ENCODE peak calls at places on chromosomes 6 and 20, in five cellular contexts. I, C, M, T and Z are unnamed samples.
A peak's percentile ranks its signal among the peaks of the same experiment; 100 is the strongest.

GRCh38 chr6:44039839-44040350 is 87.4 kb downstream of the MRPL14 start:
- DNase-seq in T (no peak), I (peak; percentile 49), C (no peak), M (no peak), Z (no peak)

GRCh38 chr20:3801299-3801698 is 5.2 kb downstream of the CDC25B start:
- DNase-seq in M (no peak), T (no peak), I (no peak), C (no peak), Z (no peak)

GRCh38 chr6:158938811-158939254 is 61.2 kb downstream of the RSPH3 start:
- DNase-seq in I (no peak), M (no peak), T (peak; percentile 24), C (no peak), Z (peak; percentile 78)

GRCh38 chr6:167474725-167475124 is 149.8 kb downstream of the TTLL2 start:
- DNase-seq in C (no peak), M (no peak), I (no peak), T (no peak), Z (no peak)

GRCh38 chr6:11120273-11121005 is 8.9 kb upstream of the ERVFRD-1 start:
- DNase-seq in C (no peak), M (no peak), I (no peak), T (no peak), Z (no peak)

GRCh38 chr20:18267815-18268214 is 20.5 kb upstream of the ZNF133 start:
- DNase-seq in I (no peak), M (no peak), C (no peak), T (no peak), Z (no peak)

GRCh38 chr20:32336918-32337347 is 21.2 kb upstream of the ASXL1 start:
- DNase-seq in C (peak; percentile 51), T (no peak), M (no peak), I (no peak), Z (no peak)

GRCh38 chr20:37327748-37328147 is 18.2 kb upstream of the SRC start:
- DNase-seq in C (no peak), T (no peak), I (peak; percentile 98), M (no peak), Z (no peak)

GRCh38 chr6:10014561-10014960 is 400.3 kb downstream of the TFAP2A start:
- DNase-seq in C (no peak), I (no peak), M (no peak), T (no peak), Z (no peak)

DNA sequence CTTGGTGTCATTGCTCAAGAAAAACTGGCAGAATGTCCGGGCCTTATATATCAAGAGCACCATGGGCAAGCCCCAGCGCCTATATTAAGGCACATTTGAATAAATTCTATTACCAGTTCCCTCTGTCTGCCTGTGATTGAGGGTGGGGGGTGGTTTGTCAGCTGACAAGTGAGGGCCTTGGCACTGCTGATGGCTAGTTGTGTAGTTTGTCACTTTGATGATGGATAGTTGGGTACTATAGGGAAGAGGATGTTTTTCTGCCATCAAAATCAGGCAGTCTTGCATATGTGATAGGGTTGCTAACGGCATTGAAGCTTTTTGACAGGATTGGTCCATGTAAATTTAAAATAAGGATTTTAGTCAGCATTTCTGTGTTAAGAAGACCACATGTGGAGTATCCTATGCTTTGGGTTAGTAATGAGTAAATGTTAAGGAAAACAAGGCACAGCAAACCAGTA is 2.5 kb downstream of the RPL10A start:
- DNase-seq in M (no peak), C (no peak), T (no peak), I (no peak), Z (no peak)
- H3K4me3 ChIP-seq in M (no peak overlapping the region), C (peak overlapping the region; percentile 95), T (peak overlapping the region; percentile 0), I (no peak overlapping the region), Z (peak overlapping the region; percentile 69)

GRCh38 chr6:144908004-144908403 is 622.9 kb downstream of the UTRN start:
- DNase-seq in C (no peak), M (no peak), T (no peak), I (no peak), Z (no peak)

GRCh38 chr6:144911322-144911721 is 626.2 kb downstream of the UTRN start:
- DNase-seq in T (no peak), C (no peak), M (no peak), I (no peak), Z (no peak)

GRCh38 chr6:144912474-144912873 is 627.3 kb downstream of the UTRN start:
- DNase-seq in C (no peak), T (no peak), M (no peak), I (no peak), Z (no peak)

GRCh38 chr6:144909753-144910280 is 624.7 kb downstream of the UTRN start:
- DNase-seq in T (no peak), C (no peak), M (no peak), I (no peak), Z (no peak)
- TF ChIP-seq POLR2AphosphoS5 in T (no peak), C (no peak), M (no peak), I (no peak), Z (no peak)

GRCh38 chr20:59032713-59033059 is 551 bp upstream of the ATP5F1E start:
- DNase-seq in T (peak; percentile 21), C (peak; percentile 24), I (no peak), M (no peak), Z (no peak)
- TF ChIP-seq CTCF in T (peak; percentile 3), C (peak; percentile 11), I (peak; percentile 26), M (no peak), Z (peak; percentile 20)

DNA sequence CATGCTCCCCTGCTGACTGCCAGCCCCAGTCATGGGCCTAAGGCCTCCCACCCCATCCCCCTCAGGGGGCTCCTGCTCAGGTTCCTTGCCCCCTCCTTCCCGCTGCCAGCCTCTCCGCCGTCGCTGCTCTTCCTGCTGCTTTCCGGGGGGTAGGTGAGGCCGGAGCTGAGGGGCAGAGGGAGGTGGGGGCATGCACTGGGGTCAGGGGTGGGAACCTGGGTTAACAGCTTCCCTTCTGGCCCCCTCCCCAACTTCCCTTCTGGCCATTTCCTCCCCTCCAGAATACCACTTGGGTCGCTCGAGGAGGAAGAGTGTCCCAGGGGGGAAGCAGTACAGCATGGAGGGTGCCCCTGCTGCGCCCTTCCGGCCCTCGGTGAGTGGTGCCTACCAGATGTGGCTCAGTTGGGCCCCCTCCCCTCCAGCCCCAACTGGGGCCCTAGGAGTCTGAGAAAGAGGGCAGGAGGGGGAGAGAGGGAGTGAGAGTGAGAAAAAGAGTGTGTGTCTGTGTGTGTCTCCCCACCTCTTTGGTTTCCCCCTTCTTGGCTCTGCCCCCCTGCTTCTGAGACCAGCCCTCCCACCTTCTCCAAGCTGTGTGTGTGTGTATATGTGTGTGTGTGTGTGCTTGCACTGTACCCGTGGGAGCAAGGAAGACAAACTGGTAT is 12.1 kb downstream of the SYNGAP1 start:
- DNase-seq in C (no peak), T (no peak), M (no peak), I (no peak), Z (no peak)
- H3K4me3 ChIP-seq in C (no peak overlapping the region), T (no peak overlapping the region), M (peak overlapping the region; percentile 0), I (peak overlapping the region; percentile 38), Z (no peak overlapping the region)

DNA sequence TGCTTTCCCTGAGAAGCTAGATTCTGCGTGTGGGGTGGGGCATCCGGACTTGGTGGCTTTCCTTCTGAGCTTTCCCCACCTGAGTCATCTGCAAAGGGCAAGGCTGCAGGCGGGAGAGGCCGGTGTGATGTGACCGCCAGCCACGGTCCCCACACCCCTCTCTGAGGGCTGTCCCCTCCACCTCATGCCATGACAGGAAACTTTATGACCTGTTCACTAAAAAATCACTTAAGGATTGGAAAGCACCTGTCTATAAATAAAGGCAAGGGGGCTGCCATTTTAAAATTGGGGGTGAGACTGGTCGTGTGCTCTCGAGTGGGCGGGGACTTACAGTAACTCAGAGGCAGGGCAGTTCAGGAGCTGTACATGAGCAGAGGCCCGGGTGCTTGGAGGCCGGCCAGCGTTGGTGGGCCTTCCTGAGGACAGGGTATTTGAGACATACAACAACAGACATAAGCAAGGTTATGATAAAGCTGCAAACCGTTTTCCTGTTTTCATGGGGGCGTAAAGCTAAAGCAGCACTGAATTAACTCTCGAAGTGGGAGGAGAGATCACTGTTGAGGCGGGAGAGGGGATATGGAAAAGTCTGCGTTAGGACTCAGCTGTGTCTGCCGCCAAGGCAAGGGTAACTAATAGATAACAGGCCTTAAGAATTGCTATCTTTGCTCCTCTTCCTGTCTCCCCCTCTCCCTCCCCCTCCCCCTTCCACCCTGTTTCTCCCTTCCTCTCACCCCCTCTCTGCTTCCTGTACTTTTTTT is 16.1 kb upstream of the SERPINB1 start:
- DNase-seq in T (peak; percentile 94), M (no peak), I (no peak), C (no peak), Z (peak; percentile 88)
- TF ChIP-seq POLR2AphosphoS5 in T (peak; percentile 68), M (no peak), I (no peak), C (peak; percentile 27), Z (no peak)